ENCODE peak calls at places on chromosomes 3 and 15, in six cellular contexts. X is CD4-positive, CD25-positive, alpha-beta regulatory T cell; D is stomach; U is IMR-90; M is H9; Q is neural progenitor cell. H is an unnamed sample. For H3K9me3, the result is how much of the 10 kb centered on the place peaks cover.

GRCh38 chr15:51030649-51031316 is 63.9 kb downstream of the TNFAIP8L3 start:
- DNase-seq in X (no peak), D (peak), U (peak), M (no peak), Q (no peak), H (peak)

GRCh38 chr3:29382845-29383244 is 102.0 kb downstream of the RBMS3 start:
- DNase-seq in X (no peak), D (no peak), U (no peak), M (no peak), Q (no peak), H (no peak)

GRCh38 chr15:66080791-66081475 is 172.6 kb downstream of the MEGF11 start:
- DNase-seq in X (no peak), D (no peak), U (peak), M (peak), Q (peak), H (peak)

GRCh38 chr15:58228708-58229107 is 90.5 kb downstream of the AQP9 start:
- DNase-seq in X (no peak), D (no peak), U (peak), M (no peak), Q (peak), H (peak)

GRCh38 chr15:39855400-39855799 is 64.7 kb downstream of the GPR176 start:
- DNase-seq in X (no peak), D (no peak), U (peak), M (no peak), Q (no peak), H (no peak)

GRCh38 chr3:100463002-100463401 is 29.4 kb upstream of the TMEM45A start:
- DNase-seq in X (peak), D (no peak), U (peak), M (no peak), Q (peak), H (peak)

GRCh38 chr3:127161973-127162579 is 30.9 kb upstream of the PRR23E start:
- DNase-seq in X (no peak), D (no peak), U (no peak), M (no peak), Q (no peak), H (no peak)

GRCh38 chr3:133691410-133692107 is 29.8 kb upstream of the TOPBP1 start:
- DNase-seq in X (no peak), D (no peak), U (peak), M (no peak), Q (no peak), H (no peak)

GRCh38 chr3:30538787-30539186 is 67.6 kb upstream of the TGFBR2 start:
- DNase-seq in X (no peak), D (no peak), U (peak), M (no peak), Q (no peak), H (peak)

GRCh38 chr15:23446215-23447106 is 582 bp downstream of the GOLGA6L2 start:
- DNase-seq in X (no peak), D (no peak), U (no peak), M (no peak), Q (no peak), H (no peak)

GRCh38 chr3:194134757-194135515 is 1.0 kb upstream of the HES1 start:
- DNase-seq in X (peak), D (peak), U (peak), M (peak), Q (peak), H (peak)

GRCh38 chr3:127780536-127781400 is 41.5 kb downstream of the MGLL start:
- DNase-seq in X (no peak), D (no peak), U (no peak), M (no peak), Q (no peak), H (no peak)

DNA sequence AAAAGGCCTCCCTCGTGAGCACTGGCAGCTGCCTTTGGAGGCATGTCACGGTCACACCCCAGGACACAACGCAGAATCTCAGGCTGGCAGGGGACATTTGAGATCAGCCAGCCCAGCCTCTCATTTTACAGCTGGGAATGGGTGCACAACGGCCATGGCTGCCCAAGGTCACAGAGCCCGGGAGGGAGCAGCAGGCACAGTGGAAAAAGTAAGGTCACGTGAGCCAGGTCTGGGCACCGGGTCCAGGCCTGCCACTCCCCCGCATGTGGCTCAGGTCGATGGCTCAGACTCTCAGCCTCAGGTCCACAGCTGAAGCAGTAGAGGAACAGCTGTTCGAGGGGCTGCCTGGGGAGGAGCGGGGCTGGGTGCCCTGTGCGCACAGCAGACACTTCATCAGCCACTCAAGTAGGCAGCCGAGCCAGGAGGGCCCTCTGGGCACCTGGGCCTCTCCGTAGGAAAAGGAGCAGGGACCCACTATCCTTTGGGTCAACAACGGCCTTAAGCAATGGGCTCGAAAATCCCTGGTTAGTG is 260.6 kb downstream of the GOLGA6L6 start:
- DNase-seq in X (no peak), D (no peak), U (no peak), M (no peak), Q (no peak), H (no peak)
- H3K9me3 ChIP-seq in X (under half), D (half or more), U (half or more), M (half or more), Q (half or more), H (half or more)

GRCh38 chr3:188242426-188243123 is 88.6 kb downstream of the LPP start:
- DNase-seq in X (no peak), D (no peak), U (no peak), M (no peak), Q (no peak), H (no peak)
- H3K27ac ChIP-seq in X (no peak), D (peak), U (no peak), M (no peak), Q (no peak), H (no peak)

GRCh38 chr3:44499149-44499898 is 21.9 kb upstream of the ZNF445 start:
- DNase-seq in X (no peak), D (no peak), U (no peak), M (no peak), Q (no peak), H (no peak)

GRCh38 chr3:44492496-44492895 is 15.0 kb upstream of the ZNF445 start:
- DNase-seq in X (no peak), D (no peak), U (no peak), M (no peak), Q (no peak), H (no peak)

GRCh38 chr3:44495636-44496415 is 18.4 kb upstream of the ZNF445 start:
- DNase-seq in X (no peak), D (no peak), U (no peak), M (no peak), Q (no peak), H (no peak)
- H3K9me3 ChIP-seq in X (half or more), D (under half), U (under half), M (under half), Q (under half), H (half or more)

DNA sequence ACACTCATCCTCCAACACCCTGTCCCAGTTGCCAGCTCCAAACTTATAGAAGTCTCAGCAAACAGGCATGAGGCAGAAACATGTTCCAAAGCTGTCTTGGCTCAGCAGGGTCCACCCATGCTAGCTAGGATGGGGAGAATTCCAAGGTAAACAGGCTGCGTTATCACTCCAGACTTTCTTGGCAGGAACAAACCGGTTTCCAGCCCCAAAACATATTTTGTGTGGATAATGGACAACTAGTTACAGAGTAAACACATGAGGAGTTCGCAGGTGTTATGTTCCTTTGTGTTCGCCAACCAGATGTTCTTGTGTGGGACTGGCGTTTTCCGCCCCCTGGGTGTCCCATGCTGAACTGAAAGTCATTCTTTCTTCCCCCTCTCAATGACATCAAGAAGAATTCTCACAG is 396.9 kb upstream of the RGMA start:
- DNase-seq in X (no peak), D (peak), U (no peak), M (no peak), Q (no peak), H (no peak)
- H3K27ac ChIP-seq in X (no peak), D (peak), U (no peak), M (no peak), Q (no peak), H (no peak)

GRCh38 chr15:27487846-27488245 is 516.9 kb downstream of the GABRG3 start:
- DNase-seq in X (no peak), D (no peak), U (no peak), M (no peak), Q (no peak), H (no peak)

GRCh38 chr15:27492021-27492621 is 521.1 kb downstream of the GABRG3 start:
- DNase-seq in X (no peak), D (no peak), U (peak), M (no peak), Q (peak), H (no peak)

GRCh38 chr15:27495963-27496459 is 525.0 kb downstream of the GABRG3 start:
- DNase-seq in X (no peak), D (no peak), U (no peak), M (no peak), Q (no peak), H (no peak)

GRCh38 chr15:27486676-27487290 is 515.8 kb downstream of the GABRG3 start:
- DNase-seq in X (no peak), D (no peak), U (no peak), M (no peak), Q (no peak), H (no peak)

GRCh38 chr15:27490867-27491595 is 520.0 kb downstream of the GABRG3 start:
- DNase-seq in X (no peak), D (no peak), U (no peak), M (no peak), Q (no peak), H (no peak)
- H3K9me3 ChIP-seq in X (under half), D (under half), U (under half), M (under half), Q (under half), H (under half)

H was measured in AG04450.